ENCODE peak calls at places on chromosome 1, in five cellular contexts. B, V, Y, D and Q are unnamed samples.

GRCh38 chr1:111690306-111690617 is 48.9 kb downstream of the INKA2 start:
- DNase-seq in B (no peak), V (no peak), Y (peak; percentile 64), D (peak; percentile 91), Q (peak; percentile 54)

GRCh38 chr1:30416221-30416820 is 307.1 kb downstream of the MATN1 start:
- DNase-seq in B (peak; percentile 17), V (no peak), Y (no peak), D (no peak), Q (no peak)

GRCh38 chr1:34166191-34167090 is 1.4 kb upstream of the CSMD2 start:
- DNase-seq in B (no peak), V (no peak), Y (no peak), D (no peak), Q (no peak)

GRCh38 chr1:12040457-12041051 is 21.3 kb downstream of the MIIP start:
- DNase-seq in B (peak; percentile 77), V (peak; percentile 37), Y (peak; percentile 60), D (peak; percentile 95), Q (no peak)

GRCh38 chr1:86537928-86538695 is 8.8 kb upstream of the CLCA4 start:
- DNase-seq in B (no peak), V (no peak), Y (no peak), D (peak; percentile 6), Q (no peak)

GRCh38 chr1:34898220-34898820 is 31.1 kb downstream of the DLGAP3 start:
- DNase-seq in B (no peak), V (no peak), Y (no peak), D (no peak), Q (no peak)

GRCh38 chr1:212794561-212795014 is 2.9 kb downstream of the TATDN3 start:
- DNase-seq in B (no peak), V (no peak), Y (no peak), D (no peak), Q (no peak)

GRCh38 chr1:12436345-12436658 is 181.7 kb downstream of the DHRS3 start:
- DNase-seq in B (no peak), V (no peak), Y (no peak), D (no peak), Q (no peak)

GRCh38 chr1:228225165-228225710 is 17.4 kb downstream of the OBSCN start:
- DNase-seq in B (no peak), V (no peak), Y (no peak), D (no peak), Q (no peak)
- H3K4me1 ChIP-seq in B (no peaks in the 10 kb centered on the region), V (peaks cover 5% of the 10 kb centered on the region), Y (no peaks in the 10 kb centered on the region), D (peaks cover 18% of the 10 kb centered on the region), Q (no peaks in the 10 kb centered on the region)

GRCh38 chr1:201173736-201174135 is 16.9 kb upstream of the IGFN1 start:
- DNase-seq in B (no peak), V (no peak), Y (no peak), D (no peak), Q (no peak)

GRCh38 chr1:201170533-201171062 is 16.3 kb upstream of the TMEM9 start:
- DNase-seq in B (peak; percentile 97), V (peak; percentile 100), Y (peak; percentile 96), D (peak; percentile 80), Q (peak; percentile 96)

GRCh38 chr1:201172336-201172735 is 18.1 kb upstream of the TMEM9 start:
- DNase-seq in B (no peak), V (no peak), Y (no peak), D (no peak), Q (no peak)

GRCh38 chr1:201171063-201172036 is 17.1 kb upstream of the TMEM9 start:
- DNase-seq in B (peak; percentile 69), V (peak; percentile 75), Y (peak; percentile 34), D (peak; percentile 46), Q (peak; percentile 62)

GRCh38 chr1:201172999-201173610 is 17.5 kb upstream of the IGFN1 start:
- DNase-seq in B (no peak), V (no peak), Y (no peak), D (peak; percentile 54), Q (no peak)
- TF ChIP-seq POLR2A in B (no peak), V (no peak), Y (no peak), D (no peak), Q (no peak)

GRCh38 chr1:234960722-234961467 is 167.7 kb downstream of the TOMM20 start:
- DNase-seq in B (peak; percentile 82), V (no peak), Y (no peak), D (peak; percentile 67), Q (no peak)
- H3K4me1 ChIP-seq in B (peaks cover 17% of the 10 kb centered on the region), V (peaks cover 86% of the 10 kb centered on the region), Y (peaks cover 11% of the 10 kb centered on the region), D (peaks cover 32% of the 10 kb centered on the region), Q (peaks cover 97% of the 10 kb centered on the region)

DNA sequence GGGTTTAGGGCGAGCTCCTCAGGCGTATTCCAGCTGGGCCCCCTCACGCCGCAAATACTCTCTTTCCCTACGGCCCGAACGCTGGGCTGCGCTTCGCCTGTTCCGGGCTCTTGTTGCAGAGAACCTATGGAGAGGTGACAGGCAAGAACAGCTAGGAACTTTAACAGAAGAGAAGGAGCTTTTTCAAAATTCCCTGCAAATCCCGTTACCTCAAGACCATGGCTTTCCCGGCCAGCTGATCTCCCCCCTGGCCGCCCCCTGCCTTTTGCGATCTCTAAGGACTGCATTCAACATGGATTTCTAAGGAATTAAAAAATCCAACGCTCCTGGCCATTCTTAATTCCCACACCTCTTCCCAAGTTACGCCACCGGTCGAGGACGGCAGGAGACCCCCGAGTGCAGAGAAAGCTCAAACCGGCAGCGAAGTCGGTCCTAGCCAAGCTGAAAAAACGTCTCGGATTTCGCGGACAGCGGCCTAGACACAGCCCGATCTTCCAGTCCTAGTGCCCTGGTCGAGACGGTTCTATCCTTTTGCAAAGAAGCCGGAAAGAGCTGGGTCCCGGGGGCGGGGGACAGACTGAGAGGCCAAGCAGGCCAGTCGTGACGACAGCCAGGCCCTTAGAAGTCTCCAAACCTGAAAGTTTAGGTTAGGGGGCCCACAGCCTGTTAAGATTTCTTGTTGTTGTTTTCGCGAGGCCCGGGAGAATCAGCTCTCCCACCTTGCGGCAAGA is 1.0 kb upstream of the TBX15 start:
- DNase-seq in B (no peak), V (no peak), Y (no peak), D (no peak), Q (no peak)
- TF ChIP-seq POLR2A in B (no peak), V (no peak), Y (no peak), D (no peak), Q (no peak)

GRCh38 chr1:832136-832535 is 91.6 kb upstream of the SAMD11 start:
- DNase-seq in B (no peak), V (no peak), Y (no peak), D (no peak), Q (no peak)

GRCh38 chr1:831522-831921 is 92.2 kb upstream of the SAMD11 start:
- DNase-seq in B (no peak), V (no peak), Y (no peak), D (no peak), Q (no peak)
- H3K4me1 ChIP-seq in B (no peaks in the 10 kb centered on the region), V (peaks cover 16% of the 10 kb centered on the region), Y (no peaks in the 10 kb centered on the region), D (no peaks in the 10 kb centered on the region), Q (no peaks in the 10 kb centered on the region)

GRCh38 chr1:8421721-8422120 is 103.8 kb downstream of the SLC45A1 start:
- DNase-seq in B (no peak), V (no peak), Y (no peak), D (peak; percentile 42), Q (no peak)
- TF ChIP-seq POLR2A in B (no peak), V (no peak), Y (no peak), D (peak; percentile 32), Q (no peak)

DNA sequence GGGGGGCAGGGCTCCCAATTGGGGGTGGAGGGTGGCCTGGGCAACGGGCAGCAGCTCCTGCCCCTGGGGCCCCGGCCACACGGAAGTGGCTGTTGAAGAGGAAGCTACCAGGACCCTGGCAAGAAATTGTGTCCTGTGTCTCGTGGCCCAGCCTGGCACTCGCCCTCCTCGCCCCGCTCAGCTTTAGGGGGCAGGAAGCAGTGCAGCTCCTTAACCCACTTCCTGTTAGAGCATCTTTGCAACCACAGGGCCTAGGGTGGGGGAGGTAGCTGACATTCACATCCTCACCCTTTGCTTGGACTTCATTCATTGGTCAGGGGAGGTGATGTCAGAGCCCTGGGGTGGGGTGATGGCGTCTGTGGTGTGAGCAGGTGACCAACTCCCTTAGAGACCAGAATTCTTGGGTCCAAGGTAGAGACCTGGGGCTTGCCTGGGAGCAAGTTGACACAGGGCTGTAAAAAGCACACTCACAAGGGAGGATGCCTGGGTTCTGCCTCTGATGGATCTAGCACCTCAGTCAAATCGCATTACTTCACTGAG is at the start of gene ARHGAP30:
- DNase-seq in B (peak; percentile 95), V (no peak), Y (peak; percentile 25), D (no peak), Q (peak; percentile 87)
- H3K4me1 ChIP-seq in B (peaks cover 19% of the 10 kb centered on the region), V (peaks cover 24% of the 10 kb centered on the region), Y (no peaks in the 10 kb centered on the region), D (no peaks in the 10 kb centered on the region), Q (no peaks in the 10 kb centered on the region)

GRCh38 chr1:179017383-179018326 is 8.0 kb upstream of the FAM20B start:
- DNase-seq in B (peak; percentile 71), V (peak; percentile 63), Y (no peak), D (no peak), Q (no peak)
- TF ChIP-seq POLR2A in B (peak; percentile 62), V (peak; percentile 11), Y (no peak), D (no peak), Q (no peak)

DNA sequence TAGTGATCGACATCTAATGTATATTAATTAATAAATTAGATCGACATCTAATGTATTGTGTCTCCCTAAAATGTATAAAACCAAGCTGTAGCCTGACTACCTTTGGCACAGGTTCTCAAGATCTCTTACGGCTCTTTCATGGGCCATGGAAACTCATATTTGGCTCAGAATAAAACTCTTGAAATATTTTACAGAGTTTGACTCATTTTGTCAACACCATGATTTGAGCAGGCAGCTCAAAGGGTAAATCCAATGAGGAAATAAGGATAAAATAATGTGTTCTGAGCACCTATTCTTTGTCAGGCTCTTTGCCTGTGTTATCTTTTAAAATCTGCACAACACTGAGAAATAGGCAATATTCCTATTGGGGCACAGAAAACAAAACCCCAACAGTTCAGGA is 223.4 kb upstream of the DUSP10 start:
- DNase-seq in B (no peak), V (no peak), Y (no peak), D (no peak), Q (no peak)
- H3K4me1 ChIP-seq in B (no peaks in the 10 kb centered on the region), V (peaks cover 9% of the 10 kb centered on the region), Y (no peaks in the 10 kb centered on the region), D (peaks cover 11% of the 10 kb centered on the region), Q (no peaks in the 10 kb centered on the region)